ENCODE peak calls at places on chromosomes 4 and X, in six cellular contexts. S is prostate gland, F is stomach, H is esophagus squamous epithelium, L is suprapubic skin, V is transverse colon. J is an unnamed sample.

GRCh38 chr4:169005453-169006099 is 4.5 kb downstream of the CBR4 start:
- DNase-seq in S (no peak), L (no peak), V (no peak), F (no peak), H (no peak), J (no peak)

GRCh38 chr4:140198942-140199341 is 45.0 kb upstream of the MAML3 start:
- DNase-seq in L (no peak), S (no peak), V (no peak), H (no peak), F (no peak), J (no peak)

GRCh38 chrX:63349307-63349706 is 1.8 kb downstream of the SPIN4 start:
- DNase-seq in L (no peak), H (no peak), S (no peak), V (no peak), F (no peak), J (no peak)

GRCh38 chrX:134847133-134847532 is 143.7 kb upstream of the SMIM10 start:
- DNase-seq in H (no peak), L (no peak), V (no peak), S (no peak), F (no peak), J (no peak)

GRCh38 chr4:1632109-1633104 is 51.7 kb downstream of the FAM53A start:
- DNase-seq in V (no peak), H (no peak), F (no peak), S (no peak), L (no peak), J (no peak)

GRCh38 chrX:66915893-66916292 is 277.0 kb upstream of the EDA2R start:
- DNase-seq in V (no peak), L (no peak), S (no peak), H (no peak), F (no peak), J (no peak)

GRCh38 chr4:100366213-100366612 is 151.6 kb downstream of the EMCN start:
- DNase-seq in H (no peak), V (no peak), F (no peak), L (no peak), S (no peak), J (no peak)

GRCh38 chr4:16745009-16745408 is 153.4 kb downstream of the LDB2 start:
- DNase-seq in H (no peak), L (no peak), V (no peak), F (no peak), S (no peak), J (peak)

GRCh38 chr4:43316813-43317212 is 424.3 kb downstream of the GRXCR1 start:
- DNase-seq in S (no peak), L (no peak), V (no peak), F (no peak), H (no peak), J (no peak)

GRCh38 chrX:68710870-68711576 is 63.6 kb downstream of the STARD8 start:
- DNase-seq in H (no peak), V (no peak), S (peak), F (peak), L (no peak), J (peak)

GRCh38 chr4:168634276-168634802 is 137.5 kb downstream of the PALLD start:
- DNase-seq in H (no peak), L (no peak), S (no peak), V (no peak), F (no peak), J (no peak)

GRCh38 chrX:2561461-2561860 is 60.7 kb upstream of the DHRSX start:
- DNase-seq in F (no peak), H (no peak), S (no peak), L (no peak), V (no peak), J (no peak)

GRCh38 chr4:2059034-2059725 is at the start of gene NAT8L:
- DNase-seq in S (no peak), F (no peak), L (no peak), H (no peak), V (no peak), J (peak)

GRCh38 chr4:186789671-186790070 is 66.0 kb upstream of the FAT1 start:
- DNase-seq in S (no peak), V (no peak), F (no peak), L (no peak), H (no peak), J (no peak)

GRCh38 chrX:1419545-1420355 is 27.8 kb upstream of the SLC25A6 start:
- DNase-seq in H (no peak), V (no peak), L (peak), F (no peak), S (no peak), J (peak)

GRCh38 chr4:155426953-155427352 is 50.2 kb upstream of the MAP9 start:
- DNase-seq in V (no peak), L (no peak), S (no peak), F (no peak), H (no peak), J (no peak)

GRCh38 chr4:141056473-141056872 is 76.8 kb downstream of the RNF150 start:
- DNase-seq in V (no peak), S (no peak), F (no peak), L (no peak), H (no peak), J (no peak)

GRCh38 chr4:76605099-76605563 is 170.1 kb downstream of the SHROOM3 start:
- DNase-seq in L (no peak), V (no peak), F (no peak), H (no peak), S (no peak), J (no peak)

GRCh38 chr4:184370711-184371389 is 103.5 kb downstream of the IRF2 start:
- DNase-seq in V (no peak), F (no peak), H (no peak), L (no peak), S (no peak), J (no peak)

GRCh38 chr4:858831-859451 is 33.0 kb upstream of the CPLX1 start:
- DNase-seq in L (no peak), V (no peak), F (no peak), S (no peak), H (no peak), J (no peak)

GRCh38 chr4:183355405-183355804 is 33.2 kb upstream of the CLDN24 start:
- DNase-seq in F (no peak), L (no peak), S (no peak), V (no peak), H (no peak), J (no peak)

GRCh38 chrX:150482537-150483217 is 85.7 kb upstream of the MTM1 start:
- DNase-seq in S (no peak), L (no peak), H (no peak), V (no peak), F (no peak), J (no peak)

GRCh38 chrX:20231598-20231997 is 35.1 kb downstream of the RPS6KA3 start:
- DNase-seq in F (no peak), V (no peak), S (no peak), L (no peak), H (no peak), J (no peak)

GRCh38 chrX:39874202-39874816 is 223.4 kb downstream of the BCOR start:
- DNase-seq in V (no peak), F (no peak), S (no peak), L (no peak), H (no peak), J (no peak)

GRCh38 chrX:47628980-47629379 is 750 bp downstream of the CFP start:
- DNase-seq in H (no peak), S (no peak), V (no peak), F (no peak), L (no peak), J (no peak)

GRCh38 chr4:1910643-1911042 is 39.5 kb downstream of the NSD2 start:
- DNase-seq in H (no peak), L (no peak), F (peak), V (peak), S (peak), J (peak)

GRCh38 chr4:1236103-1236641 is 12.8 kb downstream of the CTBP1 start:
- DNase-seq in S (no peak), L (peak), F (no peak), H (no peak), V (no peak), J (peak)

GRCh38 chr4:98558770-98559169 is 99.6 kb downstream of the TSPAN5 start:
- DNase-seq in S (no peak), F (no peak), V (no peak), L (no peak), H (no peak), J (no peak)

GRCh38 chrX:109931677-109932076 is 71.2 kb upstream of the TMEM164 start:
- DNase-seq in F (no peak), S (no peak), V (no peak), L (no peak), H (no peak), J (no peak)

GRCh38 chrX:23902419-23902818 is 5.3 kb downstream of the APOO start:
- DNase-seq in L (no peak), F (no peak), S (peak), V (no peak), H (no peak), J (no peak)

GRCh38 chrX:16992411-16992810 is 46.0 kb downstream of the REPS2 start:
- DNase-seq in H (no peak), V (no peak), F (no peak), S (no peak), L (no peak), J (no peak)

GRCh38 chrX:122579036-122579435 is 605.0 kb upstream of the GRIA3 start:
- DNase-seq in L (no peak), V (no peak), S (no peak), F (no peak), H (no peak), J (no peak)

GRCh38 chr4:99366491-99366890 is 13.9 kb upstream of the ADH1C start:
- DNase-seq in L (no peak), S (no peak), F (no peak), V (no peak), H (no peak), J (no peak)

GRCh38 chr4:140400111-140400510 is 26.7 kb downstream of the SCOC start:
- DNase-seq in H (no peak), S (no peak), F (no peak), V (no peak), L (no peak), J (no peak)

GRCh38 chrX:15864629-15865028 is 10.0 kb upstream of the AP1S2 start:
- DNase-seq in L (no peak), F (no peak), S (no peak), V (no peak), H (no peak), J (no peak)

GRCh38 chrX:74520896-74521295 is 93.5 kb downstream of the RLIM start:
- DNase-seq in F (no peak), S (no peak), H (no peak), L (no peak), V (no peak), J (no peak)

GRCh38 chrX:67574696-67575095 is 30.9 kb downstream of the AR start:
- DNase-seq in V (no peak), H (no peak), S (no peak), L (no peak), F (no peak), J (no peak)

DNA sequence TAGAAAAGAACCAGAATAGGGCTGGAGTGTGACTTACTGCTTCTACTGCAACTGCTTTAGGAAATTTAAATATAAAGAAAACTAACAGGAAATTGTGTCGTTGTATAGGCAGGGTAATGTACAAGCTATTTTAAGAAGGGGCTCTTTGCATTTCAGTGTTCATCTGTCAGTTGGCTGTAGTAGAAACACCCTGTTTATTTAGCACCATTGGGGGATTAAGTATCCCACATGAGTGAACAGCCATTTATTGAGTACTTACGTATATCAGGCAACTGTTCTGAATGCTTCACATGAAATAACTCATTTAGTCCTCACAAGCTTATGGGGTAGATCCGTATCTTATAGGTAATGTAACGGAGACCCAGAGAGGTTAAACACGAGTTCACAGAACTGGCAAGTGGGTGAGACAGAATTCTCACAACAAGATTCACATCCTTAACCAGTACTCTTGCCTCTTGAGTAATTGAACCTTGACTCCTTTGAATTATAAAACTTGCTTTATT is 23.9 kb downstream of the STIM2 start:
- DNase-seq in V (no peak), H (no peak), S (no peak), L (no peak), F (no peak), J (no peak)
- H3K4me3 ChIP-seq in V (no peak), H (no peak), S (no peak), L (no peak), F (no peak), J (no peak)

DNA sequence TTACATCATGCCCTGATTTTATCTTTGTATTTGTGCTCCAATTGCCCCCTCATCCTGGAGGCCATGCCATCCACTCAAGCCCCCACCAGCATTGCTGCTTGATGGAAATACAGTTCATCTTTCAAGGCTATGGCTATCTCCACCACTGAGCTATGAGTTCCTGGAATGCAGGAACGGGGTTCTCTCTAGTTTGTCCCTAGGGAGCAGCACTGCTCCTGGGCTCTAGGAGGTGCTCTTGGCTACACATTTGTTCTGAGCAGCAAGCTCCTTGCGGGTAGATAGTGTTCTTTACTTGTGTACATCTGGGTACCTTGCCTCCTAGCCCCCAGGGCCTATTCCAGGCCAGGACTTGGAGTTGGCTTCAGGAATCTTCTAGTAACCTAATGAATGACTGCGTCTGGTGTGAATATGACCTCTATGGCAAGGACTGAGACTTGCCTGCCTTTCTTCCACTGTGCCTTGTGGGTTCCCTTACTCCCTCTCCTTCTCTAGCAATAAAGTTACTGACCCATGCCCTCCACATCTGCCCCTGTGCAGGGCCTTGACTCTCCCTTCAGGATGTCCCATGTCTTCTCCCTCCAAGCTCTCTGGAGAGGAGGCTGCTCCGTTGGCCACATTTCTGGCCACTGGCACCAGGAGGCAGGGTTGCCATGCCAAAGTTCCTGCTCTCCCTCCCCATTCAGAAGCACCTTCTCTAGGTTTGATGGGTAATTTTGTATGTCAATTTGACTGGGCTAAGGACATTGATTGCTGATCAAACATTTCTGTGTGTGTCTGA is 7.6 kb downstream of the CITED1 start:
- DNase-seq in S (no peak), F (no peak), L (no peak), V (no peak), H (no peak), J (peak)
- TF ChIP-seq CTCF in S (no peak), F (no peak), L (no peak), V (no peak), H (no peak), J (peak)

GRCh38 chr4:5452156-5452555 is 256.2 kb downstream of the EVC2 start:
- DNase-seq in F (no peak), V (no peak), S (no peak), L (peak), H (no peak), J (no peak)

GRCh38 chr4:5444918-5445517 is 263.3 kb downstream of the EVC2 start:
- DNase-seq in L (peak), S (no peak), H (no peak), V (no peak), F (no peak), J (no peak)

GRCh38 chr4:5451243-5451642 is 257.1 kb downstream of the EVC2 start:
- DNase-seq in S (no peak), H (no peak), F (no peak), L (no peak), V (no peak), J (no peak)

GRCh38 chr4:5448286-5448685 is 260.1 kb downstream of the EVC2 start:
- DNase-seq in S (no peak), V (no peak), L (peak), F (no peak), H (no peak), J (no peak)

GRCh38 chr4:5446595-5446994 is 261.8 kb downstream of the EVC2 start:
- DNase-seq in V (no peak), H (no peak), F (no peak), S (no peak), L (peak), J (no peak)
- TF ChIP-seq POLR2A in V (no peak), H (no peak), F (no peak), S (no peak), L (no peak), J (no peak)

GRCh38 chrX:44342866-44343265 is 606 bp downstream of the EFHC2 start:
- DNase-seq in F (no peak), V (no peak), S (no peak), L (no peak), H (no peak), J (no peak)
- H3K4me3 ChIP-seq in F (peak), V (no peak), S (peak), L (peak), H (peak), J (no peak)

GRCh38 chr4:137861682-137862081 is 329.4 kb upstream of the PCDH18 start:
- DNase-seq in H (no peak), V (no peak), L (no peak), S (no peak), F (no peak), J (no peak)
- TF ChIP-seq CTCF in H (no peak), V (peak), L (peak), S (peak), F (no peak), J (peak)

DNA sequence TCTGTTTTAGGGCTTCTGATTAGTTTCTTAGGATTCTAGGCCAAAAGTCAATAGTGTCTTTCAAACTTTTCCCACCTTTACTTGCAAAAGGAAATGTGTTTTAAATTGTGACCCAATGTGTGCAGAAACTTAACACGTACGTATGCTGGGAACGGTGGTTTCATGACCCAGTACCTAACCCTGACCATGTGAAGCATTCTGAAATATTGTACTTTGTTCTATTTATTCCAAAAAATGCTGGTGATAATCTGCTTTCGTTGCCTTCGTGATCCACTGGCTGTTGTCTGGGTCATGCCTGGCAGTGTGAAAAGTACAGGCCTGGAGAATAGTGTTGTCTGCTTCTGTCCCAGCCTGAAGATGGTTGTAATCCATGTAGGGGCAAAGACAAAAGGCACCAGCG is 26.7 kb upstream of the TADA2B start:
- DNase-seq in V (no peak), L (no peak), H (no peak), S (no peak), F (no peak), J (no peak)
- TF ChIP-seq POLR2A in V (no peak), L (no peak), H (no peak), S (no peak), F (no peak), J (no peak)

DNA sequence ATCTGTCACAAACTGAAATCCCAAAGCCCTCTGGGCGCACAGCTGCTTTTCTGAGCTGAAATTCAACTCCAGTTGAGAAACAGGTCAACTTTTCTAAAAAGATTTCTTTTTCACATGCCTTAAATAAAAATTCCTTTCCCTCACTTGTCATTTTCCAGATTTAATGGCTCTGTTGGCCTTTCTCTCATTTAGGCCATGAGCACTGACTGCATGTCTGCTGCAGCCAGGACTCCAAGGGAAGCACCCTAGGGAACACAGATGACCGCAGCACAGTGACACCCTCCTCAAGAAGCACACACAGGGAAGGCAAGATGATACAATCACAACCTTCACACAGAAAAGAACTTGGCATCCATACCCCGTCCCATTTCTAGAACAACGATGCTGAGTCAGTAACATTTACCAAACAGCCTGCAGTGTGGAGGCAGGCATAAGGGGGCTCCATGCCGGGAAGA is 34.2 kb downstream of the AFAP1 start:
- DNase-seq in H (no peak), V (no peak), L (no peak), F (no peak), S (no peak), J (no peak)
- H3K4me3 ChIP-seq in H (peak), V (no peak), L (no peak), F (no peak), S (no peak), J (no peak)